ENCODE peak calls at places on chromosomes 2 and 18, in six cellular contexts. K is anterior cingulate cortex, A is heart right ventricle, N is adrenal gland, J is Calu3, H is KBM-7. E is an unnamed sample.

GRCh38 chr2:132497591-132497990 is 81.0 kb downstream of the GPR39 start:
- DNase-seq in K (no peak), A (no peak), N (no peak), J (no peak), H (no peak), E (no peak)

GRCh38 chr18:13393338-13393737 is 174.8 kb downstream of the LDLRAD4 start:
- DNase-seq in K (no peak), A (no peak), N (no peak), J (no peak), H (no peak), E (no peak)

GRCh38 chr2:205879362-205879761 is 197.1 kb downstream of the NRP2 start:
- DNase-seq in K (no peak), A (no peak), N (no peak), J (no peak), H (no peak), E (no peak)

GRCh38 chr2:235536711-235537110 is 42.9 kb downstream of the AGAP1 start:
- DNase-seq in K (no peak), A (no peak), N (no peak), J (no peak), H (no peak), E (no peak)

GRCh38 chr2:11914455-11914854 is 168.0 kb downstream of the LPIN1 start:
- DNase-seq in K (no peak), A (no peak), N (no peak), J (no peak), H (no peak), E (no peak)

GRCh38 chr2:32958836-32959235 is 12.1 kb downstream of the LTBP1 start:
- DNase-seq in K (no peak), A (no peak), N (no peak), J (no peak), H (no peak), E (no peak)

GRCh38 chr2:13193075-13193474 is 476.3 kb downstream of the TRIB2 start:
- DNase-seq in K (no peak), A (no peak), N (no peak), J (peak), H (no peak), E (no peak)

GRCh38 chr2:172339431-172340010 is 87.9 kb upstream of the ITGA6 start:
- DNase-seq in K (no peak), A (no peak), N (no peak), J (peak), H (peak), E (no peak)

GRCh38 chr2:101308432-101309210 is at the start of gene RNF149:
- DNase-seq in K (peak), A (peak), N (peak), J (peak), H (peak), E (peak)

GRCh38 chr2:152583512-152584188 is 133.6 kb downstream of the PRPF40A start:
- DNase-seq in K (no peak), A (no peak), N (no peak), J (no peak), H (no peak), E (no peak)

GRCh38 chr2:100352511-100352910 is 30.2 kb upstream of the LONRF2 start:
- DNase-seq in K (no peak), A (no peak), N (no peak), J (no peak), H (no peak), E (no peak)

GRCh38 chr2:38076710-38077430 is 919 bp upstream of the CYP1B1 start:
- DNase-seq in K (no peak), A (peak), N (peak), J (peak), H (peak), E (peak)

GRCh38 chr2:128506127-128506526 is 187.5 kb upstream of the HS6ST1 start:
- DNase-seq in K (no peak), A (no peak), N (no peak), J (no peak), H (no peak), E (no peak)

GRCh38 chr18:57846258-57846657 is 43.1 kb upstream of the ATP8B1 start:
- DNase-seq in K (no peak), A (peak), N (peak), J (peak), H (no peak), E (no peak)

GRCh38 chr2:20135631-20136050 is 84.2 kb upstream of the LAPTM4A start:
- DNase-seq in K (no peak), A (peak), N (peak), J (peak), H (peak), E (peak)

GRCh38 chr2:25373269-25373981 is 31.7 kb upstream of the DNMT3A start:
- DNase-seq in K (no peak), A (no peak), N (peak), J (peak), H (no peak), E (no peak)

GRCh38 chr2:188353282-188353681 is 61.6 kb downstream of the GULP1 start:
- DNase-seq in K (no peak), A (no peak), N (no peak), J (no peak), H (no peak), E (no peak)

GRCh38 chr2:15984367-15985255 is 44.3 kb downstream of the MYCN start:
- DNase-seq in K (peak), A (no peak), N (no peak), J (no peak), H (no peak), E (no peak)

GRCh38 chr2:25276569-25277465 is 64.9 kb downstream of the DNMT3A start:
- DNase-seq in K (no peak), A (peak), N (peak), J (peak), H (no peak), E (peak)

GRCh38 chr18:62523631-62524442 is 1.0 kb downstream of the ZCCHC2 start:
- DNase-seq in K (peak), A (peak), N (peak), J (peak), H (peak), E (peak)

GRCh38 chr2:192571636-192572035 is 376.9 kb upstream of the TMEFF2 start:
- DNase-seq in K (no peak), A (no peak), N (no peak), J (no peak), H (no peak), E (no peak)

GRCh38 chr2:1798425-1799144 is 54.3 kb upstream of the PXDN start:
- DNase-seq in K (no peak), A (no peak), N (no peak), J (no peak), H (no peak), E (no peak)

GRCh38 chr18:63439334-63439733 is 17.1 kb upstream of the VPS4B start:
- DNase-seq in K (no peak), A (peak), N (peak), J (peak), H (peak), E (no peak)

GRCh38 chr2:201930831-201931230 is 102.8 kb upstream of the FZD7 start:
- DNase-seq in K (no peak), A (no peak), N (no peak), J (no peak), H (peak), E (no peak)

GRCh38 chr2:171807831-171808393 is 86.1 kb downstream of the SLC25A12 start:
- DNase-seq in K (no peak), A (no peak), N (peak), J (no peak), H (no peak), E (no peak)

GRCh38 chr2:122843503-122843902 is 1088.1 kb downstream of the TSN start:
- DNase-seq in K (no peak), A (no peak), N (peak), J (no peak), H (no peak), E (no peak)

GRCh38 chr2:23757686-23758433 is 169.1 kb downstream of the ATAD2B start:
- DNase-seq in K (no peak), A (no peak), N (peak), J (peak), H (no peak), E (no peak)